ENCODE peak calls at places on chromosomes 2 and 18, in ten cellular contexts. R is CD4-positive, alpha-beta memory T cell; X is hepatocyte; B is suprapubic skin; V is stomach; M is PC-3; H is GM12878; S is cardiac muscle cell; D is colonic mucosa; J is pancreas. Y is an unnamed sample. For H3K4me1 and H3K36me3, the result is how much of the 10 kb centered on the place peaks cover.

GRCh38 chr2:10124538-10125045 is 2.1 kb downstream of the RRM2 start:
- DNase-seq in B (no peak), M (peak), H (no peak), J (peak), V (no peak), X (peak), D (peak), S (peak), R (peak), Y (peak)

GRCh38 chr2:232633413-232634318 is at the start of gene EFHD1:
- DNase-seq in H (no peak), M (no peak), B (peak), V (peak), S (peak), R (peak), D (peak), J (peak), X (peak), Y (peak)

GRCh38 chr2:143451622-143452021 is 322.4 kb downstream of the ARHGAP15 start:
- DNase-seq in V (no peak), H (no peak), D (no peak), X (peak), S (no peak), B (no peak), R (no peak), M (peak), J (no peak), Y (no peak)

GRCh38 chr18:32067375-32068167 is 24.1 kb upstream of the RNF138 start:
- DNase-seq in X (no peak), H (no peak), S (no peak), B (no peak), V (no peak), M (no peak), R (no peak), J (no peak), D (no peak), Y (no peak)

GRCh38 chr2:163401481-163401880 is 334.3 kb downstream of the FIGN start:
- DNase-seq in D (no peak), H (no peak), B (no peak), X (no peak), J (no peak), M (peak), S (no peak), R (no peak), V (no peak), Y (no peak)

GRCh38 chr2:10269291-10269690 is 33.4 kb upstream of the HPCAL1 start:
- DNase-seq in R (no peak), J (no peak), H (no peak), V (peak), D (peak), X (no peak), M (no peak), S (no peak), B (no peak), Y (no peak)

GRCh38 chr2:16395601-16396000 is 270.0 kb downstream of the CYRIA start:
- DNase-seq in X (no peak), J (no peak), R (no peak), S (no peak), V (no peak), D (no peak), H (no peak), M (no peak), B (no peak), Y (no peak)

GRCh38 chr2:239266436-239266770 is 134.4 kb downstream of the HDAC4 start:
- DNase-seq in H (no peak), D (no peak), X (no peak), R (no peak), B (no peak), V (peak), J (no peak), M (no peak), S (no peak), Y (no peak)

GRCh38 chr2:47664817-47665216 is 118.1 kb upstream of the MSH6 start:
- DNase-seq in R (no peak), J (no peak), B (no peak), X (no peak), M (peak), V (no peak), D (peak), H (no peak), S (no peak), Y (no peak)

GRCh38 chr18:75269696-75270095 is 59.1 kb downstream of the TSHZ1 start:
- DNase-seq in J (no peak), S (no peak), X (no peak), R (no peak), D (no peak), B (no peak), M (no peak), V (no peak), H (no peak), Y (no peak)
- H3K4me1 ChIP-seq in J (under half), S (under half), X (under half), R (under half), D (under half), B (under half), M (under half), V (under half), H (under half), Y (under half)

GRCh38 chr2:86616502-86616901 is 7.2 kb downstream of the RNF103 start:
- DNase-seq in S (no peak), J (no peak), V (no peak), M (no peak), R (no peak), B (no peak), X (no peak), H (no peak), D (no peak), Y (no peak)

GRCh38 chr2:86613515-86613914 is 10.2 kb downstream of the RNF103 start:
- DNase-seq in S (no peak), H (no peak), R (no peak), D (no peak), M (no peak), V (no peak), B (no peak), J (no peak), X (no peak), Y (no peak)

GRCh38 chr2:86615596-86615995 is 8.1 kb downstream of the RNF103 start:
- DNase-seq in H (no peak), R (no peak), B (no peak), X (peak), V (no peak), J (no peak), S (no peak), M (no peak), D (no peak), Y (no peak)

GRCh38 chr2:86608832-86609231 is 14.8 kb downstream of the RNF103 start:
- DNase-seq in X (no peak), R (no peak), H (no peak), D (no peak), M (no peak), B (no peak), J (no peak), S (no peak), V (no peak), Y (no peak)

DNA sequence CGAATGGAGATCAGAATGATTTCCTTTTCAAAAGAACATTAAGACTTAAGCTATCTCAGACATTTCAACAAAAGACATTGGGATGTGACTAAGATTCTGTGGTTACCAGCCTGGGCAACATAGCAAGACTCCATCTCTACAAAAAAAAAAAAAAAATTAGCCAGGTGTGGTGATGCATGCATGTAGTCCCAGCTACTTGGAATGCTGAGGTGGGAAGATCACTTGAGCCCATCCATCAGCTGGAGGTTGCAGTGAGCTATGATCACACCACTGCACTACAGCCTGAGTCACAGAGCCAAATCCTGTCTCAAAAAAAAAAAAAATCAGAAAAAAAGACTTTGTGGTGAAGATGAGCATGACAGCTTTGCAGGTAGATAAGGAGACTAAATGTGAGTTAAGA is 12.8 kb downstream of the RNF103 start:
- DNase-seq in D (no peak), S (no peak), J (no peak), H (no peak), B (no peak), M (no peak), V (no peak), R (no peak), X (no peak), Y (no peak)
- H3K36me3 ChIP-seq in D (under half), S (under half), J (half or more), H (under half), B (half or more), M (under half), V (half or more), R (under half), X (under half), Y (under half)

DNA sequence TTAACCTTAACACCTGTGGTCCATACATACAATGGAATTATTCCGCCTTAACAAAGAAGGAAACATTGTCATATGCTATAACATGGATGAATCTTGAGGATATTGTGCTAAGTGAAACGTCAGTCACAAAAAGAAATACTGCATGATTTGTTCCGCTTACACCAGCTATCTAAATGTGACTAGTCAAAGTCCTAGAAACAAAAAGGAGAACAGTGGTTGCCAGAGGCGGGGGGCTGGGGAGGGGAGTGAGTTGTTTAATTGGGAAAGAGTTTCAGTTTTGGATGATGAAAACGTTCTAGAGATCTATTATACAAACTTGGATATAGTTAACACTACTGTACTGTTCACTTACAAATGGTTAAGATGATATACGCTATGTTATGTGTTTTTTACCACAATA is 72.0 kb downstream of the SPRED2 start:
- DNase-seq in B (no peak), V (no peak), M (no peak), S (no peak), X (no peak), D (no peak), R (no peak), H (no peak), J (no peak), Y (no peak)
- H3K4me1 ChIP-seq in B (under half), V (under half), M (under half), S (under half), X (under half), D (under half), R (under half), H (under half), J (under half), Y (under half)

GRCh38 chr2:183606022-183606717 is 481.9 kb downstream of the NUP35 start:
- DNase-seq in H (no peak), R (no peak), J (no peak), M (peak), X (no peak), D (no peak), V (no peak), B (no peak), S (no peak), Y (no peak)

GRCh38 chr2:183607995-183608394 is 483.8 kb downstream of the NUP35 start:
- DNase-seq in B (no peak), X (no peak), R (no peak), H (no peak), S (no peak), M (no peak), D (no peak), J (no peak), V (no peak), Y (no peak)

GRCh38 chr2:183610724-183611123 is 486.5 kb downstream of the NUP35 start:
- DNase-seq in M (no peak), H (no peak), X (no peak), V (no peak), D (no peak), R (no peak), S (no peak), B (no peak), J (no peak), Y (no peak)

GRCh38 chr2:183606718-183607085 is 482.5 kb downstream of the NUP35 start:
- DNase-seq in D (no peak), H (no peak), B (no peak), M (no peak), J (no peak), V (no peak), X (peak), R (no peak), S (no peak), Y (no peak)

GRCh38 chr2:183608747-183609146 is 484.5 kb downstream of the NUP35 start:
- DNase-seq in R (no peak), V (no peak), M (no peak), J (no peak), X (no peak), D (no peak), B (no peak), H (no peak), S (no peak), Y (no peak)
- H3K36me3 ChIP-seq in R (under half), V (under half), M (under half), J (under half), X (under half), D (under half), B (under half), H (under half), S (under half), Y (under half)